ENCODE peak calls at places on chromosomes 6 and 20, in four cellular contexts. One of them, this sample, is unnamed.

GRCh38 chr20:41100001-41100480 is 37.3 kb upstream of the PLCG1 start:
- DNase-seq in stomach: no peak
- DNase-seq in H1: no peak
- DNase-seq in A549: no peak
- DNase-seq in this sample: no peak

GRCh38 chr6:7731289-7731688 is 5.4 kb downstream of the BMP6 start:
- DNase-seq in stomach: no peak
- DNase-seq in H1: no peak
- DNase-seq in A549: no peak
- DNase-seq in this sample: no peak

GRCh38 chr20:38730989-38731737 is 6.9 kb downstream of the SLC32A1 start:
- DNase-seq in stomach: peak; percentile 70
- DNase-seq in H1: peak; percentile 99
- DNase-seq in A549: peak; percentile 93
- DNase-seq in this sample: peak; percentile 63

GRCh38 chr20:14951707-14952106 is 614.3 kb upstream of the FLRT3 start:
- DNase-seq in stomach: no peak
- DNase-seq in H1: no peak
- DNase-seq in A549: no peak
- DNase-seq in this sample: no peak

GRCh38 chr6:55664581-55665223 is 85.7 kb upstream of the HMGCLL1 start:
- DNase-seq in stomach: no peak
- DNase-seq in H1: no peak
- DNase-seq in A549: no peak
- DNase-seq in this sample: no peak

GRCh38 chr6:28597924-28598323 is 72.2 kb downstream of the GPX5 start:
- DNase-seq in stomach: no peak
- DNase-seq in H1: no peak
- DNase-seq in A549: peak; percentile 55
- DNase-seq in this sample: no peak

GRCh38 chr6:131225127-131225526 is 89.9 kb downstream of the AKAP7 start:
- DNase-seq in stomach: no peak
- DNase-seq in H1: no peak
- DNase-seq in A549: no peak
- DNase-seq in this sample: no peak

GRCh38 chr6:117440558-117441525 is 15.1 kb upstream of the ROS1 start:
- DNase-seq in stomach: no peak
- DNase-seq in H1: no peak
- DNase-seq in A549: peak; percentile 35
- DNase-seq in this sample: no peak

GRCh38 chr20:13430346-13431002 is 208.3 kb downstream of the TASP1 start:
- DNase-seq in stomach: no peak
- DNase-seq in H1: no peak
- DNase-seq in A549: no peak
- DNase-seq in this sample: no peak

GRCh38 chr20:47125553-47126373 is 230.7 kb downstream of the ZMYND8 start:
- DNase-seq in stomach: no peak
- DNase-seq in H1: no peak
- DNase-seq in A549: no peak
- DNase-seq in this sample: no peak

GRCh38 chr6:47438481-47439347 is 38.9 kb upstream of the CD2AP start:
- DNase-seq in stomach: no peak
- DNase-seq in H1: no peak
- DNase-seq in A549: no peak
- DNase-seq in this sample: peak; percentile 65

GRCh38 chr20:63102720-63103375 is 96.1 kb upstream of the BHLHE23 start:
- DNase-seq in stomach: peak; percentile 29
- DNase-seq in H1: no peak
- DNase-seq in A549: peak; percentile 70
- DNase-seq in this sample: peak; percentile 81

GRCh38 chr6:115001726-115002436 is 659.1 kb upstream of the HS3ST5 start:
- DNase-seq in stomach: no peak
- DNase-seq in H1: no peak
- DNase-seq in A549: no peak
- DNase-seq in this sample: no peak

GRCh38 chr6:110930795-110931194 is 27.7 kb upstream of the GTF3C6 start:
- DNase-seq in stomach: no peak
- DNase-seq in H1: no peak
- DNase-seq in A549: no peak
- DNase-seq in this sample: no peak

GRCh38 chr6:133895573-133896343 is 6.8 kb downstream of the TCF21 start:
- DNase-seq in stomach: no peak
- DNase-seq in H1: peak; percentile 60
- DNase-seq in A549: no peak
- DNase-seq in this sample: peak; percentile 73

GRCh38 chr6:105077592-105078463 is 102.0 kb downstream of the POPDC3 start:
- DNase-seq in stomach: no peak
- DNase-seq in H1: no peak
- DNase-seq in A549: peak; percentile 21
- DNase-seq in this sample: no peak

GRCh38 chr6:166474721-166475565 is 92.2 kb upstream of the MPC1 start:
- DNase-seq in stomach: no peak
- DNase-seq in H1: no peak
- DNase-seq in A549: no peak
- DNase-seq in this sample: no peak

GRCh38 chr6:122747573-122747972 is 31.9 kb upstream of the FABP7 start:
- DNase-seq in stomach: no peak
- DNase-seq in H1: no peak
- DNase-seq in A549: no peak
- DNase-seq in this sample: no peak

GRCh38 chr6:161511455-161512159 is 237.7 kb upstream of the AGPAT4 start:
- DNase-seq in stomach: no peak
- DNase-seq in H1: no peak
- DNase-seq in A549: no peak
- DNase-seq in this sample: no peak

GRCh38 chr6:90249044-90249443 is 47.6 kb downstream of the BACH2 start:
- DNase-seq in stomach: no peak
- DNase-seq in H1: no peak
- DNase-seq in A549: no peak
- DNase-seq in this sample: no peak

GRCh38 chr6:151075005-151075404 is 164.8 kb upstream of the AKAP12 start:
- DNase-seq in stomach: no peak
- DNase-seq in H1: no peak
- DNase-seq in A549: no peak
- DNase-seq in this sample: no peak

GRCh38 chr6:45661667-45662066 is 283.9 kb upstream of the SUPT3H start:
- DNase-seq in stomach: no peak
- DNase-seq in H1: no peak
- DNase-seq in A549: no peak
- DNase-seq in this sample: no peak

GRCh38 chr6:112502348-112503130 is 155.4 kb downstream of the RFPL4B start:
- DNase-seq in stomach: no peak
- DNase-seq in H1: no peak
- DNase-seq in A549: no peak
- DNase-seq in this sample: no peak

GRCh38 chr6:12348530-12349511 is 58.7 kb downstream of the EDN1 start:
- DNase-seq in stomach: peak; percentile 58
- DNase-seq in H1: no peak
- DNase-seq in A549: peak; percentile 78
- DNase-seq in this sample: no peak

GRCh38 chr20:47304287-47304686 is 52.2 kb downstream of the ZMYND8 start:
- DNase-seq in stomach: peak; percentile 39
- DNase-seq in H1: no peak
- DNase-seq in A549: no peak
- DNase-seq in this sample: peak; percentile 77

GRCh38 chr20:63230800-63231268 is 4.9 kb upstream of the BIRC7 start:
- DNase-seq in stomach: peak; percentile 57
- DNase-seq in H1: peak; percentile 77
- DNase-seq in A549: no peak
- DNase-seq in this sample: peak; percentile 78

GRCh38 chr6:167565884-167566491 is 241.1 kb downstream of the TTLL2 start:
- DNase-seq in stomach: no peak
- DNase-seq in H1: no peak
- DNase-seq in A549: no peak
- DNase-seq in this sample: peak; percentile 64

GRCh38 chr6:43714311-43715055 is 26.9 kb upstream of the MRPS18A start:
- DNase-seq in stomach: no peak
- DNase-seq in H1: no peak
- DNase-seq in A549: no peak
- DNase-seq in this sample: peak; percentile 66

GRCh38 chr20:17786221-17786718 is 86.5 kb downstream of the BANF2 start:
- DNase-seq in stomach: no peak
- DNase-seq in H1: no peak
- DNase-seq in A549: no peak
- DNase-seq in this sample: no peak

GRCh38 chr6:93779086-93779858 is 359.9 kb upstream of the EPHA7 start:
- DNase-seq in stomach: no peak
- DNase-seq in H1: no peak
- DNase-seq in A549: no peak
- DNase-seq in this sample: no peak

GRCh38 chr20:9660236-9660868 is 146.0 kb downstream of the LAMP5 start:
- DNase-seq in stomach: no peak
- DNase-seq in H1: peak; percentile 54
- DNase-seq in A549: no peak
- DNase-seq in this sample: no peak

GRCh38 chr6:1970151-1970561 is 275.2 kb downstream of the GMDS start:
- DNase-seq in stomach: no peak
- DNase-seq in H1: no peak
- DNase-seq in A549: no peak
- DNase-seq in this sample: no peak

GRCh38 chr6:41036188-41036587 is 2.8 kb downstream of the UNC5CL start:
- DNase-seq in stomach: no peak
- DNase-seq in H1: no peak
- DNase-seq in A549: peak; percentile 21
- DNase-seq in this sample: no peak

GRCh38 chr6:170372380-170373325 is 66.1 kb downstream of the FAM120B start:
- DNase-seq in stomach: no peak
- DNase-seq in H1: no peak
- DNase-seq in A549: no peak
- DNase-seq in this sample: no peak

GRCh38 chr6:40922281-40922680 is 116.7 kb downstream of the UNC5CL start:
- DNase-seq in stomach: no peak
- DNase-seq in H1: no peak
- DNase-seq in A549: no peak
- DNase-seq in this sample: no peak

GRCh38 chr6:22221630-22222029 is 75.2 kb downstream of the PRL start:
- DNase-seq in stomach: no peak
- DNase-seq in H1: no peak
- DNase-seq in A549: no peak
- DNase-seq in this sample: no peak
- TF ChIP-seq EP300 in stomach: no peak
- TF ChIP-seq EP300 in H1: peak; percentile 62
- TF ChIP-seq EP300 in A549: no peak
- TF ChIP-seq EP300 in this sample: no peak

GRCh38 chr20:31568041-31568731 is 36.9 kb upstream of the ID1 start:
- DNase-seq in stomach: no peak
- DNase-seq in H1: no peak
- DNase-seq in A549: no peak
- DNase-seq in this sample: no peak
- TF ChIP-seq CTCF in stomach: no peak
- TF ChIP-seq CTCF in H1: no peak
- TF ChIP-seq CTCF in A549: no peak
- TF ChIP-seq CTCF in this sample: no peak

DNA sequence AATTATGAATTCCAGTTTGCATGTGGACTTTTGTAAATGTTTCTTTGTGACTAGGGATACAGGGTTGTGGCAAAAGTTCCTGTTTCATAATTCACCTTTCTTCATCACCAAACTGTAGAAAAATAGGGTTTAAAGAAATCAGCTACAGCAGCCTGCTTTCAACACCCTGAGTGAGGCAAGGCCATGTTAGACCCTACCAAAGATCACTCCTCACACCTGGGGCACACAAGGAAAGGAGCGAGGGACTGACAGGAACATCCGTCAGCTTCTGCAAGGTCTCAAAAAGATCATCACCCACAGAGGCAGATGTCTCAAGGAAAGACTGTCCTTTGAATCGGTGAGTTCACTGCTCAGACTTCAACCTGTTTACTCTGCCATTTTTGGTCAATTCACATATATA is 10.5 kb upstream of the STX11 start:
- DNase-seq in stomach: no peak
- DNase-seq in H1: no peak
- DNase-seq in A549: no peak
- DNase-seq in this sample: no peak
- TF ChIP-seq EP300 in stomach: no peak
- TF ChIP-seq EP300 in H1: no peak
- TF ChIP-seq EP300 in A549: no peak
- TF ChIP-seq EP300 in this sample: no peak

GRCh38 chr20:56716806-56717205 is 87.7 kb downstream of the TFAP2C start:
- DNase-seq in stomach: no peak
- DNase-seq in H1: no peak
- DNase-seq in A549: no peak
- DNase-seq in this sample: no peak
- TF ChIP-seq CTCF in stomach: no peak
- TF ChIP-seq CTCF in H1: no peak
- TF ChIP-seq CTCF in A549: no peak
- TF ChIP-seq CTCF in this sample: no peak

GRCh38 chr6:154476494-154476893 is 34.0 kb downstream of the CNKSR3 start:
- DNase-seq in stomach: no peak
- DNase-seq in H1: no peak
- DNase-seq in A549: no peak
- DNase-seq in this sample: no peak
- TF ChIP-seq EP300 in stomach: no peak
- TF ChIP-seq EP300 in H1: no peak
- TF ChIP-seq EP300 in A549: no peak
- TF ChIP-seq EP300 in this sample: no peak

DNA sequence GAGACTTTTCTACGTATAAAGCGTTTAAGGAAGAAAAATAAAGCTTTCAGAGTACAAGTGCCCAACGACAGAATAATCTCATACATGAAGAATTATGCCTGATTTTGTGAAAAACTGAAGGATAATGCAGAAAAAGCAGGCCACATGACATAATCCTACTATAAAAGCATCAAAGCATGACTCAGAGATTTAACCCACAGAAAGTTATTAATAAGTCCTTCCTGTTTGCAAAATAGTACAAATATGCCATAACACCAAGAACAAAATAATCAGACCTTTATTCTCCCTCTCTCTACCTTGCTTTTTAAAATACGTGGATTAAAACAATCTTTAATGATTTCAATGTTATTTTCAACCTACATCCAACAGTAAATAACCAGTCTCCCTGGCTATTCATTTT is 118.6 kb upstream of the BCLAF1 start:
- DNase-seq in stomach: no peak
- DNase-seq in H1: no peak
- DNase-seq in A549: no peak
- DNase-seq in this sample: no peak
- TF ChIP-seq CTCF in stomach: no peak
- TF ChIP-seq CTCF in H1: no peak
- TF ChIP-seq CTCF in A549: no peak
- TF ChIP-seq CTCF in this sample: no peak

GRCh38 chr6:3592371-3592941 is 135.6 kb upstream of the SLC22A23 start:
- DNase-seq in stomach: no peak
- DNase-seq in H1: no peak
- DNase-seq in A549: peak; percentile 78
- DNase-seq in this sample: no peak

GRCh38 chr6:3594196-3594595 is 137.3 kb upstream of the SLC22A23 start:
- DNase-seq in stomach: no peak
- DNase-seq in H1: no peak
- DNase-seq in A549: no peak
- DNase-seq in this sample: no peak

GRCh38 chr6:3591970-3592369 is 135.1 kb upstream of the SLC22A23 start:
- DNase-seq in stomach: no peak
- DNase-seq in H1: no peak
- DNase-seq in A549: no peak
- DNase-seq in this sample: no peak

GRCh38 chr6:3593161-3593560 is 136.3 kb upstream of the SLC22A23 start:
- DNase-seq in stomach: no peak
- DNase-seq in H1: no peak
- DNase-seq in A549: no peak
- DNase-seq in this sample: no peak

GRCh38 chr6:3596736-3597135 is 139.9 kb upstream of the SLC22A23 start:
- DNase-seq in stomach: no peak
- DNase-seq in H1: no peak
- DNase-seq in A549: no peak
- DNase-seq in this sample: no peak
- TF ChIP-seq EP300 in stomach: no peak
- TF ChIP-seq EP300 in H1: no peak
- TF ChIP-seq EP300 in A549: no peak
- TF ChIP-seq EP300 in this sample: no peak